ENCODE peak calls at places on chromosome 2, in ten cellular contexts. One of them, this sample, is unnamed.

GRCh38 chr2:113128386-113128664 is 927 bp downstream of the IL1RN start:
- DNase-seq in stimulated activated CD8-positive, alpha-beta memory T cell treated with anti-CD3 and anti-CD28 coated beads, Interleukin-7, amount 100 ng/mL, for 1 hour: no peak
- DNase-seq in GM19239: no peak
- DNase-seq in GM03348: no peak
- DNase-seq in LHCN-M2: no peak
- DNase-seq in activated T-cell treated with anti-CD3 and anti-CD28 coated beads, Interleukin-2, amount 50 U/mL, for 48 hours: no peak
- DNase-seq in GM12891: no peak
- DNase-seq in head of caudate nucleus: no peak
- DNase-seq in mammary epithelial cell: no peak
- DNase-seq in Kasumi-1: no peak
- DNase-seq in this sample: no peak

GRCh38 chr2:157466764-157467163 is 22.9 kb upstream of the CYTIP start:
- DNase-seq in LHCN-M2: no peak
- DNase-seq in GM03348: no peak
- DNase-seq in activated T-cell treated with anti-CD3 and anti-CD28 coated beads, Interleukin-2, amount 50 U/mL, for 48 hours: peak
- DNase-seq in stimulated activated CD8-positive, alpha-beta memory T cell treated with anti-CD3 and anti-CD28 coated beads, Interleukin-7, amount 100 ng/mL, for 1 hour: no peak
- DNase-seq in GM12891: no peak
- DNase-seq in head of caudate nucleus: no peak
- DNase-seq in Kasumi-1: no peak
- DNase-seq in GM19239: no peak
- DNase-seq in mammary epithelial cell: no peak
- DNase-seq in this sample: peak

GRCh38 chr2:129893244-129893643 is 86.2 kb upstream of the RAB6C start:
- DNase-seq in GM03348: no peak
- DNase-seq in activated T-cell treated with anti-CD3 and anti-CD28 coated beads, Interleukin-2, amount 50 U/mL, for 48 hours: no peak
- DNase-seq in LHCN-M2: no peak
- DNase-seq in mammary epithelial cell: no peak
- DNase-seq in GM12891: no peak
- DNase-seq in Kasumi-1: no peak
- DNase-seq in head of caudate nucleus: peak
- DNase-seq in stimulated activated CD8-positive, alpha-beta memory T cell treated with anti-CD3 and anti-CD28 coated beads, Interleukin-7, amount 100 ng/mL, for 1 hour: no peak
- DNase-seq in GM19239: no peak
- DNase-seq in this sample: no peak

GRCh38 chr2:20148841-20149702 is 75.9 kb downstream of the SDC1 start:
- DNase-seq in head of caudate nucleus: no peak
- DNase-seq in GM03348: peak
- DNase-seq in GM19239: no peak
- DNase-seq in stimulated activated CD8-positive, alpha-beta memory T cell treated with anti-CD3 and anti-CD28 coated beads, Interleukin-7, amount 100 ng/mL, for 1 hour: no peak
- DNase-seq in mammary epithelial cell: peak
- DNase-seq in LHCN-M2: peak
- DNase-seq in activated T-cell treated with anti-CD3 and anti-CD28 coated beads, Interleukin-2, amount 50 U/mL, for 48 hours: no peak
- DNase-seq in GM12891: no peak
- DNase-seq in Kasumi-1: peak
- DNase-seq in this sample: no peak

GRCh38 chr2:229851870-229852269 is 69.9 kb downstream of the TRIP12 start:
- DNase-seq in LHCN-M2: no peak
- DNase-seq in activated T-cell treated with anti-CD3 and anti-CD28 coated beads, Interleukin-2, amount 50 U/mL, for 48 hours: no peak
- DNase-seq in Kasumi-1: no peak
- DNase-seq in GM03348: no peak
- DNase-seq in head of caudate nucleus: no peak
- DNase-seq in stimulated activated CD8-positive, alpha-beta memory T cell treated with anti-CD3 and anti-CD28 coated beads, Interleukin-7, amount 100 ng/mL, for 1 hour: no peak
- DNase-seq in GM19239: no peak
- DNase-seq in GM12891: no peak
- DNase-seq in mammary epithelial cell: no peak
- DNase-seq in this sample: peak

GRCh38 chr2:188199716-188200128 is 92.0 kb upstream of the GULP1 start:
- DNase-seq in GM03348: peak
- DNase-seq in head of caudate nucleus: no peak
- DNase-seq in stimulated activated CD8-positive, alpha-beta memory T cell treated with anti-CD3 and anti-CD28 coated beads, Interleukin-7, amount 100 ng/mL, for 1 hour: no peak
- DNase-seq in LHCN-M2: peak
- DNase-seq in GM12891: no peak
- DNase-seq in Kasumi-1: no peak
- DNase-seq in activated T-cell treated with anti-CD3 and anti-CD28 coated beads, Interleukin-2, amount 50 U/mL, for 48 hours: no peak
- DNase-seq in GM19239: no peak
- DNase-seq in mammary epithelial cell: peak
- DNase-seq in this sample: no peak

GRCh38 chr2:39416172-39416571 is 20.9 kb downstream of the MAP4K3 start:
- DNase-seq in GM12891: no peak
- DNase-seq in stimulated activated CD8-positive, alpha-beta memory T cell treated with anti-CD3 and anti-CD28 coated beads, Interleukin-7, amount 100 ng/mL, for 1 hour: no peak
- DNase-seq in LHCN-M2: no peak
- DNase-seq in activated T-cell treated with anti-CD3 and anti-CD28 coated beads, Interleukin-2, amount 50 U/mL, for 48 hours: no peak
- DNase-seq in mammary epithelial cell: no peak
- DNase-seq in head of caudate nucleus: no peak
- DNase-seq in Kasumi-1: no peak
- DNase-seq in GM19239: no peak
- DNase-seq in GM03348: peak
- DNase-seq in this sample: no peak

GRCh38 chr2:216713691-216714411 is 18.5 kb upstream of the IGFBP5 start:
- DNase-seq in activated T-cell treated with anti-CD3 and anti-CD28 coated beads, Interleukin-2, amount 50 U/mL, for 48 hours: no peak
- DNase-seq in mammary epithelial cell: peak
- DNase-seq in LHCN-M2: peak
- DNase-seq in stimulated activated CD8-positive, alpha-beta memory T cell treated with anti-CD3 and anti-CD28 coated beads, Interleukin-7, amount 100 ng/mL, for 1 hour: no peak
- DNase-seq in Kasumi-1: no peak
- DNase-seq in GM19239: no peak
- DNase-seq in GM03348: peak
- DNase-seq in GM12891: no peak
- DNase-seq in head of caudate nucleus: no peak
- DNase-seq in this sample: no peak